ENCODE peak calls at places on chromosomes 4 and X, in seven cellular contexts. One of them, this sample, is unnamed.

GRCh38 chr4:10761903-10762302 is 77.3 kb upstream of the CLNK start:
- DNase-seq in AG10803: peak; percentile 28
- DNase-seq in AML-193: no peak
- DNase-seq in AG04450: no peak
- DNase-seq in tibial artery: no peak
- DNase-seq in astrocyte: peak; percentile 78
- DNase-seq in CD4-positive, CD25-positive, alpha-beta regulatory T cell: no peak
- DNase-seq in this sample: no peak

GRCh38 chr4:7063362-7063761 is 4.5 kb downstream of the GRPEL1 start:
- DNase-seq in AG10803: no peak
- DNase-seq in AML-193: no peak
- DNase-seq in AG04450: no peak
- DNase-seq in tibial artery: peak; percentile 51
- DNase-seq in astrocyte: no peak
- DNase-seq in CD4-positive, CD25-positive, alpha-beta regulatory T cell: no peak
- DNase-seq in this sample: no peak

GRCh38 chrX:119240356-119240755 is 4.3 kb downstream of the PGRMC1 start:
- DNase-seq in AG10803: peak; percentile 89
- DNase-seq in AML-193: no peak
- DNase-seq in AG04450: no peak
- DNase-seq in tibial artery: no peak
- DNase-seq in astrocyte: peak; percentile 87
- DNase-seq in CD4-positive, CD25-positive, alpha-beta regulatory T cell: no peak
- DNase-seq in this sample: peak; percentile 10

GRCh38 chr4:181971973-181972372 is 271.2 kb upstream of the TENM3 start:
- DNase-seq in AG10803: peak; percentile 80
- DNase-seq in AML-193: no peak
- DNase-seq in AG04450: peak; percentile 29
- DNase-seq in tibial artery: no peak
- DNase-seq in astrocyte: peak; percentile 66
- DNase-seq in CD4-positive, CD25-positive, alpha-beta regulatory T cell: no peak
- DNase-seq in this sample: peak; percentile 40

GRCh38 chr4:107278791-107279481 is 242.8 kb upstream of the DKK2 start:
- DNase-seq in AG10803: peak; percentile 14
- DNase-seq in AML-193: no peak
- DNase-seq in AG04450: peak; percentile 41
- DNase-seq in tibial artery: no peak
- DNase-seq in astrocyte: peak; percentile 45
- DNase-seq in CD4-positive, CD25-positive, alpha-beta regulatory T cell: no peak
- DNase-seq in this sample: no peak

GRCh38 chr4:114811564-114812360 is 213.2 kb downstream of the UGT8 start:
- DNase-seq in AG10803: no peak
- DNase-seq in AML-193: no peak
- DNase-seq in AG04450: no peak
- DNase-seq in tibial artery: no peak
- DNase-seq in astrocyte: no peak
- DNase-seq in CD4-positive, CD25-positive, alpha-beta regulatory T cell: no peak
- DNase-seq in this sample: no peak

GRCh38 chr4:152970102-152970820 is 34.1 kb downstream of the FHDC1 start:
- DNase-seq in AG10803: peak; percentile 25
- DNase-seq in AML-193: no peak
- DNase-seq in AG04450: no peak
- DNase-seq in tibial artery: no peak
- DNase-seq in astrocyte: peak; percentile 88
- DNase-seq in CD4-positive, CD25-positive, alpha-beta regulatory T cell: no peak
- DNase-seq in this sample: peak; percentile 72

GRCh38 chr4:128451270-128451905 is 163.8 kb upstream of the PGRMC2 start:
- DNase-seq in AG10803: no peak
- DNase-seq in AML-193: no peak
- DNase-seq in AG04450: no peak
- DNase-seq in tibial artery: no peak
- DNase-seq in astrocyte: peak; percentile 56
- DNase-seq in CD4-positive, CD25-positive, alpha-beta regulatory T cell: no peak
- DNase-seq in this sample: no peak

GRCh38 chr4:84967292-84967651 is 782 bp upstream of the WDFY3 start:
- DNase-seq in AG10803: peak; percentile 40
- DNase-seq in AML-193: no peak
- DNase-seq in AG04450: no peak
- DNase-seq in tibial artery: no peak
- DNase-seq in astrocyte: peak; percentile 37
- DNase-seq in CD4-positive, CD25-positive, alpha-beta regulatory T cell: no peak
- DNase-seq in this sample: peak; percentile 26

GRCh38 chrX:91434351-91435168 is at the start of gene PABPC5:
- DNase-seq in AG10803: peak; percentile 88
- DNase-seq in AML-193: no peak
- DNase-seq in AG04450: peak; percentile 55
- DNase-seq in tibial artery: peak; percentile 91
- DNase-seq in astrocyte: peak; percentile 76
- DNase-seq in CD4-positive, CD25-positive, alpha-beta regulatory T cell: no peak
- DNase-seq in this sample: no peak

GRCh38 chr4:46372878-46373277 is 17.1 kb downstream of the GABRA2 start:
- DNase-seq in AG10803: no peak
- DNase-seq in AML-193: no peak
- DNase-seq in AG04450: no peak
- DNase-seq in tibial artery: no peak
- DNase-seq in astrocyte: no peak
- DNase-seq in CD4-positive, CD25-positive, alpha-beta regulatory T cell: no peak
- DNase-seq in this sample: no peak

GRCh38 chrX:143635915-143636314 is at the start of gene SLITRK4:
- DNase-seq in AG10803: no peak
- DNase-seq in AML-193: no peak
- DNase-seq in AG04450: no peak
- DNase-seq in tibial artery: no peak
- DNase-seq in astrocyte: no peak
- DNase-seq in CD4-positive, CD25-positive, alpha-beta regulatory T cell: no peak
- DNase-seq in this sample: no peak

GRCh38 chr4:15130441-15130840 is 128.2 kb downstream of the CPEB2 start:
- DNase-seq in AG10803: no peak
- DNase-seq in AML-193: no peak
- DNase-seq in AG04450: no peak
- DNase-seq in tibial artery: no peak
- DNase-seq in astrocyte: no peak
- DNase-seq in CD4-positive, CD25-positive, alpha-beta regulatory T cell: no peak
- DNase-seq in this sample: no peak

GRCh38 chr4:55468724-55469123 is 73.0 kb downstream of the TMEM165 start:
- DNase-seq in AG10803: peak; percentile 45
- DNase-seq in AML-193: no peak
- DNase-seq in AG04450: peak; percentile 16
- DNase-seq in tibial artery: no peak
- DNase-seq in astrocyte: peak; percentile 82
- DNase-seq in CD4-positive, CD25-positive, alpha-beta regulatory T cell: no peak
- DNase-seq in this sample: peak; percentile 60

GRCh38 chrX:46381630-46382029 is 163.6 kb downstream of the ZNF674 start:
- DNase-seq in AG10803: peak; percentile 15
- DNase-seq in AML-193: peak; percentile 30
- DNase-seq in AG04450: no peak
- DNase-seq in tibial artery: no peak
- DNase-seq in astrocyte: peak; percentile 4
- DNase-seq in CD4-positive, CD25-positive, alpha-beta regulatory T cell: peak; percentile 44
- DNase-seq in this sample: peak; percentile 32

GRCh38 chr4:108783666-108784463 is 21.0 kb upstream of the ETNPPL start:
- DNase-seq in AG10803: peak; percentile 25
- DNase-seq in AML-193: no peak
- DNase-seq in AG04450: no peak
- DNase-seq in tibial artery: no peak
- DNase-seq in astrocyte: no peak
- DNase-seq in CD4-positive, CD25-positive, alpha-beta regulatory T cell: no peak
- DNase-seq in this sample: peak; percentile 19

GRCh38 chr4:151403656-151404055 is 5.3 kb upstream of the FHIP1A start:
- DNase-seq in AG10803: no peak
- DNase-seq in AML-193: peak; percentile 85
- DNase-seq in AG04450: no peak
- DNase-seq in tibial artery: no peak
- DNase-seq in astrocyte: no peak
- DNase-seq in CD4-positive, CD25-positive, alpha-beta regulatory T cell: no peak
- DNase-seq in this sample: no peak

GRCh38 chr4:38128478-38129451 is 168.6 kb downstream of the PTTG2 start:
- DNase-seq in AG10803: peak; percentile 65
- DNase-seq in AML-193: no peak
- DNase-seq in AG04450: no peak
- DNase-seq in tibial artery: no peak
- DNase-seq in astrocyte: peak; percentile 43
- DNase-seq in CD4-positive, CD25-positive, alpha-beta regulatory T cell: peak; percentile 89
- DNase-seq in this sample: peak; percentile 69

GRCh38 chr4:181820518-181820917 is 422.7 kb upstream of the TENM3 start:
- DNase-seq in AG10803: no peak
- DNase-seq in AML-193: no peak
- DNase-seq in AG04450: no peak
- DNase-seq in tibial artery: no peak
- DNase-seq in astrocyte: no peak
- DNase-seq in CD4-positive, CD25-positive, alpha-beta regulatory T cell: no peak
- DNase-seq in this sample: no peak

GRCh38 chr4:113384600-113384999 is 335.1 kb downstream of the ANK2 start:
- DNase-seq in AG10803: peak; percentile 46
- DNase-seq in AML-193: no peak
- DNase-seq in AG04450: no peak
- DNase-seq in tibial artery: no peak
- DNase-seq in astrocyte: peak; percentile 88
- DNase-seq in CD4-positive, CD25-positive, alpha-beta regulatory T cell: no peak
- DNase-seq in this sample: peak; percentile 80

GRCh38 chr4:162272215-162272614 is 108.4 kb upstream of the FSTL5 start:
- DNase-seq in AG10803: no peak
- DNase-seq in AML-193: no peak
- DNase-seq in AG04450: no peak
- DNase-seq in tibial artery: no peak
- DNase-seq in astrocyte: no peak
- DNase-seq in CD4-positive, CD25-positive, alpha-beta regulatory T cell: no peak
- DNase-seq in this sample: no peak

GRCh38 chr4:93827272-93827947 is 1.1 kb upstream of the ATOH1 start:
- DNase-seq in AG10803: no peak
- DNase-seq in AML-193: no peak
- DNase-seq in AG04450: no peak
- DNase-seq in tibial artery: no peak
- DNase-seq in astrocyte: no peak
- DNase-seq in CD4-positive, CD25-positive, alpha-beta regulatory T cell: no peak
- DNase-seq in this sample: no peak

GRCh38 chrX:13396887-13397286 is 77.0 kb upstream of the ATXN3L start:
- DNase-seq in AG10803: peak; percentile 75
- DNase-seq in AML-193: no peak
- DNase-seq in AG04450: no peak
- DNase-seq in tibial artery: no peak
- DNase-seq in astrocyte: peak; percentile 68
- DNase-seq in CD4-positive, CD25-positive, alpha-beta regulatory T cell: no peak
- DNase-seq in this sample: peak; percentile 44

GRCh38 chr4:186204103-186204559 is 12.8 kb downstream of the CYP4V2 start:
- DNase-seq in AG10803: no peak
- DNase-seq in AML-193: peak; percentile 66
- DNase-seq in AG04450: no peak
- DNase-seq in tibial artery: no peak
- DNase-seq in astrocyte: peak; percentile 8
- DNase-seq in CD4-positive, CD25-positive, alpha-beta regulatory T cell: peak; percentile 16
- DNase-seq in this sample: no peak

GRCh38 chrX:117743469-117744251 is 372.9 kb downstream of the KLHL13 start:
- DNase-seq in AG10803: no peak
- DNase-seq in AML-193: no peak
- DNase-seq in AG04450: no peak
- DNase-seq in tibial artery: no peak
- DNase-seq in astrocyte: no peak
- DNase-seq in CD4-positive, CD25-positive, alpha-beta regulatory T cell: no peak
- DNase-seq in this sample: no peak

GRCh38 chr4:41104155-41104554 is 110.2 kb downstream of the APBB2 start:
- DNase-seq in AG10803: no peak
- DNase-seq in AML-193: no peak
- DNase-seq in AG04450: no peak
- DNase-seq in tibial artery: no peak
- DNase-seq in astrocyte: no peak
- DNase-seq in CD4-positive, CD25-positive, alpha-beta regulatory T cell: no peak
- DNase-seq in this sample: no peak

GRCh38 chrX:116436358-116436816 is at the start of gene SLC6A14:
- DNase-seq in AG10803: no peak
- DNase-seq in AML-193: no peak
- DNase-seq in AG04450: no peak
- DNase-seq in tibial artery: no peak
- DNase-seq in astrocyte: no peak
- DNase-seq in CD4-positive, CD25-positive, alpha-beta regulatory T cell: no peak
- DNase-seq in this sample: no peak

GRCh38 chr4:145511913-145512522 is 30.4 kb downstream of the SMAD1 start:
- DNase-seq in AG10803: peak; percentile 38
- DNase-seq in AML-193: no peak
- DNase-seq in AG04450: no peak
- DNase-seq in tibial artery: no peak
- DNase-seq in astrocyte: peak; percentile 34
- DNase-seq in CD4-positive, CD25-positive, alpha-beta regulatory T cell: no peak
- DNase-seq in this sample: peak; percentile 22

GRCh38 chr4:94621491-94622080 is 136.2 kb upstream of the BMPR1B start:
- DNase-seq in AG10803: peak; percentile 47
- DNase-seq in AML-193: peak; percentile 39
- DNase-seq in AG04450: no peak
- DNase-seq in tibial artery: no peak
- DNase-seq in astrocyte: no peak
- DNase-seq in CD4-positive, CD25-positive, alpha-beta regulatory T cell: peak; percentile 54
- DNase-seq in this sample: no peak

GRCh38 chrX:31423575-31424284 is 351.9 kb upstream of the FTHL17 start:
- DNase-seq in AG10803: peak; percentile 68
- DNase-seq in AML-193: peak; percentile 2
- DNase-seq in AG04450: no peak
- DNase-seq in tibial artery: no peak
- DNase-seq in astrocyte: peak; percentile 32
- DNase-seq in CD4-positive, CD25-positive, alpha-beta regulatory T cell: no peak
- DNase-seq in this sample: peak; percentile 69